ENCODE peak calls at places on chromosomes 7 and 10, in four cellular contexts. S is K562, G is A549, J is WTC11. R is an unnamed sample.

GRCh38 chr10:3911713-3912442 is 126.9 kb upstream of the KLF6 start:
- DNase-seq in S (no peak), G (no peak), J (no peak), R (no peak)

GRCh38 chr10:57743711-57744110 is 524.0 kb downstream of the IPMK start:
- DNase-seq in S (no peak), G (no peak), J (no peak), R (no peak)

GRCh38 chr10:5575482-5576153 is 50.9 kb downstream of the CALML3 start:
- DNase-seq in S (no peak), G (no peak), J (no peak), R (no peak)

GRCh38 chr7:46007990-46008643 is 87.0 kb upstream of the IGFBP3 start:
- DNase-seq in S (no peak), G (peak; percentile 45), J (no peak), R (no peak)

GRCh38 chr7:54812747-54813146 is 53.7 kb upstream of the SEC61G start:
- DNase-seq in S (no peak), G (no peak), J (no peak), R (no peak)

GRCh38 chr7:105728028-105728427 is 146.7 kb upstream of the EFCAB10 start:
- DNase-seq in S (no peak), G (no peak), J (no peak), R (no peak)

GRCh38 chr10:122688293-122688989 is 11.2 kb downstream of the C10orf120 start:
- DNase-seq in S (no peak), G (peak; percentile 11), J (no peak), R (no peak)

GRCh38 chr10:36393800-36394199 is 731.6 kb upstream of the ANKRD30A start:
- DNase-seq in S (no peak), G (peak; percentile 11), J (no peak), R (no peak)

GRCh38 chr10:130171196-130171595 is 35.0 kb downstream of the GLRX3 start:
- DNase-seq in S (no peak), G (no peak), J (no peak), R (no peak)

GRCh38 chr10:114987995-114988394 is 50.0 kb downstream of the TRUB1 start:
- DNase-seq in S (no peak), G (no peak), J (no peak), R (no peak)

GRCh38 chr7:73518470-73518869 is 3.6 kb downstream of the BAZ1B start:
- DNase-seq in S (no peak), G (no peak), J (no peak), R (no peak)

GRCh38 chr10:110918269-110918632 is 729 bp downstream of the BBIP1 start:
- DNase-seq in S (peak; percentile 84), G (peak; percentile 96), J (peak; percentile 98), R (peak; percentile 87)

GRCh38 chr10:99579971-99580370 is 40.3 kb downstream of the SLC25A28 start:
- DNase-seq in S (no peak), G (no peak), J (no peak), R (no peak)

GRCh38 chr10:126867567-126868365 is 37.5 kb upstream of the DOCK1 start:
- DNase-seq in S (no peak), G (no peak), J (no peak), R (no peak)

GRCh38 chr10:68218786-68219185 is 13.1 kb downstream of the ATOH7 start:
- DNase-seq in S (no peak), G (no peak), J (no peak), R (no peak)

GRCh38 chr10:68223535-68224165 is 8.3 kb downstream of the ATOH7 start:
- DNase-seq in S (no peak), G (peak; percentile 38), J (peak; percentile 58), R (peak; percentile 23)

GRCh38 chr10:68224810-68225209 is 7.1 kb downstream of the ATOH7 start:
- DNase-seq in S (no peak), G (no peak), J (no peak), R (no peak)

DNA sequence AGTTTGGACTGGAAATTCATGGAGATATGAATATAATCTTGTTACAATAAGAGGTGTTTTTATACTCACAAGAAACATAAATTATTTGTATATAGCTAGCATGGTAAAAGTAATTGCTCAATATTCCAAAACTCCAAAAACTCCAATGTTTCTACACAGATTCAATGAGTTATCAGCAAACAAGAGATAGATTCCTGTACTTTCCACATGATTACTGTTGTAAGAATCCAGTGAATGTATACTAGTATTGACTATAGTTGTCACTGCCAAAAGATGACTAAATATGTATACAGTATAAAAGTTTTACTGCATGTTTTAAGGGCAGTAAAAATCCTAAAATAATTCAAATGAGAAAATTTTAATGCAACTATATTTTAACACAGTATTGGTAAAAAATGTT is 10.7 kb downstream of the ATOH7 start:
- DNase-seq in S (no peak), G (no peak), J (no peak), R (no peak)
- TF ChIP-seq NR3C1 in S (no peak), G (no peak), J (no peak), R (no peak)

DNA sequence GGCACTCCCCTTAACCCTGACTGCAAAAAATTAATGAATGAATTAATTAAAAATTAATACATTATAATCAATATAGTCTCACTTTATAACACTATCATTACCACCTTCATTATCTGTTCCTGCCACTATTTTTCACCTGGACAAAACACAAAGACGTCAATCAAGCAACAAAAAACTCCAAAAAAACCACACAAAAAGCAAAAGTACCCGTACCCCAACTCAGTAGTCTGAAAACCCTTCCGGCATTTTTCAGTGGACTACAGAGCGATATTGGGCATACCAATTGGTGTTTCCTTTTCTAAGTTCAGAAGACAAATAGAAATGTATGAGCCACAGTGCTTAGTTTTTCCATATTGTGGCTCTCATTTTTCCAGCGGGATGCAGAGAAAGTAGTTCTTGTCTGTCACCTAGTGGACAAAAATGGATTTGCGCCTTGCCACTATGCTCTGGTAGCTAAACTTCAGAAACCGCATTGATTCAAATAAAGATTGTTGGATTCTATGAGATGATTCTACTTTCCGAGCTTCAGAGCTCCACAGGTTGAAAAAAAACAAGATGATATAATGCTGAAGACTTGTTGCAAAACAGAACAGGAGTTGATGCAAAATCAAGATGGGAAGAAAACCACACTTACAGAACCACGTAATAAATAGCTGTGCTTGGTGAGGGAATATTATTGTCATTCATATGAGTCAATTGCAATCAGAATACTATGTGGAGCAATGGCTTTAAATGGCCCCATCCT is 50.6 kb upstream of the ITGB1 start:
- DNase-seq in S (peak; percentile 66), G (peak; percentile 94), J (peak; percentile 52), R (peak; percentile 63)
- TF ChIP-seq NR3C1 in S (no peak), G (no peak), J (no peak), R (no peak)

GRCh38 chr7:156198277-156198676 is 386.0 kb upstream of the SHH start:
- DNase-seq in S (no peak), G (no peak), J (no peak), R (no peak)

GRCh38 chr7:156192921-156193320 is 380.7 kb upstream of the SHH start:
- DNase-seq in S (peak; percentile 61), G (peak; percentile 37), J (no peak), R (no peak)

GRCh38 chr7:156191090-156191489 is 378.8 kb upstream of the SHH start:
- DNase-seq in S (no peak), G (no peak), J (no peak), R (no peak)

GRCh38 chr7:156196649-156197048 is 384.4 kb upstream of the SHH start:
- DNase-seq in S (no peak), G (no peak), J (no peak), R (no peak)

GRCh38 chr7:156194813-156195212 is 382.6 kb upstream of the SHH start:
- DNase-seq in S (no peak), G (no peak), J (no peak), R (no peak)
- TF ChIP-seq NR3C1 in S (no peak), G (no peak), J (no peak), R (no peak)

GRCh38 chr7:150649084-150649385 is 16.9 kb upstream of the GIMAP6 start:
- DNase-seq in S (no peak), G (no peak), J (no peak), R (no peak)
- TF ChIP-seq NR3C1 in S (no peak), G (no peak), J (no peak), R (no peak)

GRCh38 chr7:28408974-28409715 is 3.2 kb upstream of the CREB5 start:
- DNase-seq in S (peak; percentile 88), G (peak; percentile 85), J (peak; percentile 88), R (peak; percentile 78)
- TF ChIP-seq NR3C1 in S (no peak), G (no peak), J (no peak), R (no peak)

GRCh38 chr7:22675436-22675835 is 51.6 kb upstream of the IL6 start:
- DNase-seq in S (no peak), G (no peak), J (no peak), R (no peak)
- TF ChIP-seq NR3C1 in S (no peak), G (no peak), J (no peak), R (no peak)

GRCh38 chr7:43438897-43439479 is 143.9 kb upstream of the STK17A start:
- DNase-seq in S (no peak), G (no peak), J (no peak), R (peak; percentile 6)
- TF ChIP-seq NR3C1 in S (no peak), G (no peak), J (no peak), R (no peak)